ENCODE peak calls at places on chromosome 18, in seven cellular contexts. N is fibroblast of mammary gland; H is GM06990; G is esophagus squamous epithelium; C is choroid plexus epithelial cell; A is activated CD8-positive, alpha-beta T cell treated with anti-CD3 and anti-CD28 coated beads for 36 hours; T is GM12864. B is an unnamed sample.

GRCh38 chr18:45666006-45666405 is 50.7 kb downstream of the SLC14A2 start:
- DNase-seq in N (no peak), H (no peak), G (no peak), C (no peak), A (peak; percentile 26), T (no peak), B (no peak)

GRCh38 chr18:57220485-57220884 is 73.6 kb downstream of the BOD1L2 start:
- DNase-seq in N (no peak), H (no peak), G (no peak), C (no peak), A (no peak), T (no peak), B (no peak)

GRCh38 chr18:74040459-74041332 is 106.9 kb downstream of the FBXO15 start:
- DNase-seq in N (peak; percentile 19), H (peak; percentile 15), G (no peak), C (peak; percentile 52), A (peak; percentile 85), T (no peak), B (no peak)

GRCh38 chr18:723541-723940 is 11.1 kb upstream of the ENOSF1 start:
- DNase-seq in N (no peak), H (no peak), G (no peak), C (no peak), A (no peak), T (no peak), B (no peak)

GRCh38 chr18:13436596-13436995 is 218.0 kb downstream of the LDLRAD4 start:
- DNase-seq in N (no peak), H (no peak), G (no peak), C (no peak), A (peak; percentile 51), T (no peak), B (no peak)

GRCh38 chr18:43662657-43663056 is 385.4 kb upstream of the SYT4 start:
- DNase-seq in N (peak; percentile 94), H (no peak), G (no peak), C (peak; percentile 95), A (no peak), T (no peak), B (peak; percentile 79)

GRCh38 chr18:21991897-21992296 is 177.5 kb upstream of the GATA6 start:
- DNase-seq in N (no peak), H (no peak), G (no peak), C (no peak), A (no peak), T (no peak), B (no peak)

GRCh38 chr18:31223371-31223770 is 60.7 kb upstream of the DSC1 start:
- DNase-seq in N (no peak), H (no peak), G (no peak), C (no peak), A (no peak), T (no peak), B (no peak)

GRCh38 chr18:51110073-51110797 is 80.2 kb downstream of the SMAD4 start:
- DNase-seq in N (peak; percentile 28), H (peak; percentile 67), G (no peak), C (peak; percentile 45), A (peak; percentile 75), T (no peak), B (peak; percentile 43)

GRCh38 chr18:71994273-71994672 is 549.9 kb downstream of the CBLN2 start:
- DNase-seq in N (no peak), H (no peak), G (no peak), C (no peak), A (no peak), T (no peak), B (no peak)

GRCh38 chr18:11320981-11321380 is 171.6 kb upstream of the PIEZO2 start:
- DNase-seq in N (peak; percentile 81), H (no peak), G (no peak), C (peak; percentile 78), A (no peak), T (no peak), B (peak; percentile 49)

GRCh38 chr18:75546964-75547363 is 119.5 kb upstream of the SMIM21 start:
- DNase-seq in N (no peak), H (no peak), G (no peak), C (no peak), A (no peak), T (no peak), B (no peak)
- TF ChIP-seq CTCF in N (peak; percentile 11), H (peak; percentile 28), G (no peak), C (no peak), A (no peak), T (peak; percentile 36), B (no peak)

DNA sequence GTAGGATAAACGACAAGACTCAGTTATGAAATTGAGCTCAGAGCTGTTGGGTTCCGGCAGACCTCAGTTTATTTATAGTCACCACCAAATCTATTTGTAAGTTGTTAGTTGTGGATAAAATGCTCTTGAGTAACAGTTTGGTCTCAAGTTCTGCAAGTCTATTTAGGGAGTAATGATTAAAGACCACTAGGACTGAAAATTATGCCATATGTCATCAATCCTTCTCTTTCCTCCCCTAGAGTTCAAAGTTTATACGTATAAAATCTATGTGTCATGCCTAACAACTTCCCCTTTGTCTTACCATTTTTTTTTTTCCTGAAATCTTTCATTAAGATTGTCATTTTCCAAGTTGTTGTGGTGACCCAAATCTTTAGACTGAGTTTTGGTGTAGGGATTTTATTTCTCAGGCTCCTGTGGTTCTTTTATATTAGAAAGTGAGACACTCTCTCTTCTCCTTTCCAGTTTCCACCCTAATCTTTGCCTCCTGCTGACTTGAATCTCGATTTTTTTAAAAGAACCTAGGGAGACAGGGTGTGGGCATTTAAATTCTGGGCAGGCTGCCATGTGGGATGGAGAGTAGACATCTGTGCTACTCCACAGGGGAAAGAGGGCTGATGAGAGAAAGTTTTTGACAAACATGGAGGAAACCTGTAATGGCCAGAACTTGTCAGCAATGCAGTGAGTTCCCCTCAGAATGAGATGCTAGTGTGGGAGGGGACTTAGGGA is 51.0 kb downstream of the LAMA3 start:
- DNase-seq in N (peak; percentile 64), H (no peak), G (no peak), C (peak; percentile 45), A (no peak), T (no peak), B (peak; percentile 46)
- TF ChIP-seq CTCF in N (no peak), H (no peak), G (no peak), C (no peak), A (no peak), T (no peak), B (no peak)

GRCh38 chr18:24428709-24429108 is 2.2 kb downstream of the IMPACT start:
- DNase-seq in N (no peak), H (no peak), G (no peak), C (no peak), A (no peak), T (no peak), B (no peak)
- TF ChIP-seq CTCF in N (no peak), H (peak; percentile 17), G (peak; percentile 29), C (peak; percentile 34), A (no peak), T (no peak), B (no peak)

GRCh38 chr18:77705301-77705700 is 455.7 kb downstream of the GALR1 start:
- DNase-seq in N (no peak), H (no peak), G (no peak), C (no peak), A (no peak), T (no peak), B (no peak)

GRCh38 chr18:77714716-77715115 is 465.1 kb downstream of the GALR1 start:
- DNase-seq in N (no peak), H (no peak), G (no peak), C (no peak), A (no peak), T (no peak), B (no peak)

GRCh38 chr18:77716282-77716681 is 466.6 kb downstream of the GALR1 start:
- DNase-seq in N (no peak), H (no peak), G (no peak), C (no peak), A (no peak), T (no peak), B (no peak)

GRCh38 chr18:77709107-77709506 is 459.5 kb downstream of the GALR1 start:
- DNase-seq in N (no peak), H (no peak), G (no peak), C (no peak), A (no peak), T (no peak), B (no peak)

DNA sequence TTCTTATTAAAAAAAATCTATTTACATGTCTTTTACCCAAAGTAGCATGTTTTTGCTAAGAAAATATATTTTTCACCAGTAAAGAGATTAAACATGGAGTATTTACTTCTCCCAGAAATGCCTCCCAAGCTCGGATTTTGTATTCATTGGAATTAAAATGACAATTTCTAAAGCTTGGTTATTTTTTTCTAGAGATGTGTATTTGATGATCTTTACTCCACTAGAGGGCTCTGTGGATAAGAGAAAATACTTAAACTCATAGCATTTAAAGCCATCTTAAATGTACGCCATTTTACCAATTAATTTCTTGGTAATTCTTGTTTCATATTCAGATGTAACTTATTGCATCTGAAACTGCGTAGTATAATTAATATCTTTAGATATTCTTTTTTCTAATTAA is 461.4 kb downstream of the GALR1 start:
- DNase-seq in N (no peak), H (no peak), G (no peak), C (peak; percentile 17), A (no peak), T (no peak), B (no peak)
- TF ChIP-seq CTCF in N (no peak), H (no peak), G (no peak), C (peak; percentile 38), A (peak; percentile 37), T (peak; percentile 22), B (no peak)

GRCh38 chr18:3450358-3451107 is 561 bp downstream of the TGIF1 start:
- DNase-seq in N (peak; percentile 75), H (peak; percentile 67), G (peak; percentile 37), C (peak; percentile 88), A (peak; percentile 71), T (no peak), B (peak; percentile 87)

GRCh38 chr18:3449702-3450357 is at the start of gene TGIF1:
- DNase-seq in N (peak; percentile 80), H (no peak), G (peak; percentile 45), C (peak; percentile 81), A (peak; percentile 45), T (no peak), B (peak; percentile 92)

GRCh38 chr18:3448845-3449701 is 899 bp upstream of the TGIF1 start:
- DNase-seq in N (peak; percentile 94), H (peak; percentile 87), G (peak; percentile 67), C (peak; percentile 94), A (peak; percentile 89), T (peak; percentile 71), B (peak; percentile 92)

GRCh38 chr18:3447035-3447894 is 2.7 kb upstream of the TGIF1 start:
- DNase-seq in N (peak; percentile 66), H (no peak), G (no peak), C (peak; percentile 85), A (no peak), T (no peak), B (peak; percentile 84)

DNA sequence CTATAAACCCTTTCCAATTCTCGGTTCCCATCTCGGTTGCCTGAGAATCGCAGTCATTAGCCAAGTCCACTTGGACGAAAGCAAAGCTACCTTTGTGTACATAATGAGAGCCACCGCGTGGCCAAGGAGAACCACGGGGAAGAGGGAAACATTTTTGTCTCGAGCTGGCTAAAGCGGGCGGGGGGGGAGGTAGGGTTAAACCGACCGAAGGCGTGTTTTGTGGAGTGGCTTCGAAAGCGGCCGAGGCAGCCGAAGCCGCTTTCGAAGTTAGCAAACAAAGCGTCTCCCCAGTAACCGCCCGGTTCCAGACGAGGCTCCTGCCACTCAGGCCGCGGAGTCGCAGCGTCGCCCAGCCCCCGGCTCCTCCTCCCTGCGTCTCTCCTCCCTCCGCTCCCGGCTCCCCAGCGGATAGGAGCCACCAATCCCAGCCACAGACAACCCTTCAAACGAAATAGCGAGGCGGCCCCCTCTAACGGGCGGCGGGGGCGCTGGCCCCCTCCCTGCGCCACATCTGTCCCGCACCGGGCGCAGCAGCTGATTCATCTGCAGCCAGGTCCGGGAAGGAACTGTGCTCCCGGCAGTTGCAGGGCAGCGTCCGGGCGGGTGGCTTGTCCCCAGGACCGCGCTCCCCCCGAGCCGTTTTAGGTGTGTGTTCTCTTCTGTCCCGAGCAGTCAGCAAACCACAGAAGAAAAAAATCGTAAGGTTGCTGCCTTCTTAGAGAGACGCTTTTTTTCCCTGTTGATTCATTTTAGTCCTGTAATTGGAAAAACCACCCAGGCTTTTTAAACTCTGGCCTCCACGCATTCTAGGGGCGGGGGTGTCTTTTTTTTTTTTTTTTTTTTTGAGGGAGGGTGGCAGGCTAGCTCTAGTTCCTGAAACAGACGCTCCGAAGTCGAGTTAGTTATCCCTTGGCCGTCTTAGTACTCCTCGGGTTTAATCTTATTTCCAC is 1.8 kb upstream of the TGIF1 start:
- DNase-seq in N (peak; percentile 96), H (peak; percentile 87), G (peak; percentile 49), C (peak; percentile 99), A (peak; percentile 92), T (no peak), B (peak; percentile 98)
- TF ChIP-seq CTCF in N (no peak), H (peak; percentile 24), G (peak; percentile 12), C (peak; percentile 29), A (no peak), T (peak; percentile 5), B (peak; percentile 4)